ENCODE peak calls at places on chromosome 16, in five cellular contexts. H is GM12878, Y is K562, N is HepG2, U is H1. G is an unnamed sample.

GRCh38 chr16:7513429-7513828 is 180.8 kb downstream of the RBFOX1 start:
- DNase-seq in H (no peak), U (peak), Y (peak), N (peak), G (peak)

GRCh38 chr16:79079656-79080420 is 520.7 kb downstream of the MAF start:
- DNase-seq in Y (no peak), H (no peak), N (no peak), U (no peak), G (no peak)

GRCh38 chr16:57265850-57266530 is 18.5 kb downstream of the PLLP start:
- DNase-seq in N (no peak), Y (peak), U (no peak), H (no peak), G (peak)

GRCh38 chr16:89860747-89861304 is 12.6 kb upstream of the TCF25 start:
- DNase-seq in H (no peak), U (peak), Y (peak), N (peak), G (peak)

GRCh38 chr16:265711-266110 is 10.0 kb downstream of the RGS11 start:
- DNase-seq in N (no peak), H (no peak), U (no peak), Y (no peak), G (peak)

GRCh38 chr16:19522369-19523159 is 666 bp upstream of the GDE1 start:
- DNase-seq in H (no peak), N (no peak), U (no peak), Y (no peak), G (no peak)

GRCh38 chr16:27253526-27253930 is 15.0 kb downstream of the NSMCE1 start:
- DNase-seq in Y (no peak), H (no peak), N (no peak), U (no peak), G (no peak)

GRCh38 chr16:73124097-73124652 is 76.2 kb upstream of the ZFHX3 start:
- DNase-seq in Y (no peak), U (no peak), H (no peak), N (no peak), G (no peak)

GRCh38 chr16:4886151-4886550 is 38.9 kb downstream of the UBN1 start:
- DNase-seq in H (no peak), Y (peak), N (no peak), U (no peak), G (no peak)

GRCh38 chr16:77624085-77624484 is 98.2 kb upstream of the NUDT7 start:
- DNase-seq in Y (no peak), U (no peak), N (no peak), H (no peak), G (no peak)

GRCh38 chr16:72372082-72372615 is 200.2 kb upstream of the PMFBP1 start:
- DNase-seq in Y (no peak), N (no peak), H (no peak), U (no peak), G (no peak)

GRCh38 chr16:57203451-57203850 is 17.3 kb downstream of the RSPRY1 start:
- DNase-seq in Y (no peak), N (no peak), H (no peak), U (no peak), G (no peak)

GRCh38 chr16:19945934-19946333 is 61.3 kb upstream of the GPRC5B start:
- DNase-seq in N (no peak), Y (no peak), U (no peak), H (no peak), G (no peak)

GRCh38 chr16:82755570-82756282 is 129.0 kb downstream of the CDH13 start:
- DNase-seq in U (no peak), H (no peak), N (no peak), Y (peak), G (no peak)

DNA sequence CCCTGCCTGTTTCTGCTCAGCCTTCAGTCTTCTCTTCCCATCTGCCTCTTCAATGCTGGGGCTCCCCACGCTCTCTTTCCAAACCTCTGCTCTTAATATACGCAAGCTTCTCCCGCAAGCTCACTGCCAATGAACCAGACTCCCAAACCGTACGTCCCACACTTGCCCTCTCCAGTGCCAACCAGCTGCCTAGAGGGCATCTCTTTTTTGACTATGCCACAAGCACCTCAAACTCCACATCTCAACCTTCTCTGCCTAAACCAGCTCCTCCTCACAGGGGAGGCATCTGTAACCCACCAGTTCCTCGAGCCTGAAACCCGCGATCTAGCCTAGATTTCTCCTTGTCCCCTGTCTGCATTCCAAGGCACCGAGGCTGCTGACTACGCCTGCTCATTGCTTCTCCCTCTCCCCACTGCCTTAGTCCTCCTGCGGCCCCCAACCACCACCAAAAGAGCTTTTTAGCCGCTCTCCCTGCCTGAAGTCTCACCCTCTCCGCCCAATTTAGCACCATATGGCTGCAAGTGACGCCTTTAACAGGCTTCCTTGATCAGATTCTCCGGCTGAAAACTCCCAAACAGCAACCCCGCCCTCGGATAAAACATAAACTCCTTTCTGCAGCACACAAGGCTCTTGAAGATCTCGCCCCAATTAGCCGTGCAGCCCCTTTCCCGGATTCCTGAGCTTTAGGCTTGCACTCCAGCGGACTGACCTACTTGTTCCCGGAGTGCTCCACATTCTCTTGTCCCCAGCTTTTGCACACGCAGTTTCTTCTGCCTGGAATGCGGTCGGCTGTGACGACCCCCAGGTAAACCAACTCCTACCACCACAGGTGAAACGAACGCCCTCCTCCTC is 1.5 kb downstream of the GGA2 start:
- DNase-seq in H (no peak), N (no peak), U (peak), Y (no peak), G (no peak)
- TF ChIP-seq TAF1 in H (no peak), N (no peak), U (peak), Y (no peak), G (no peak)

GRCh38 chr16:88015806-88016140 is 64.5 kb downstream of the BANP start:
- DNase-seq in H (no peak), U (no peak), N (no peak), Y (no peak), G (no peak)

GRCh38 chr16:88013091-88013609 is 61.9 kb downstream of the BANP start:
- DNase-seq in H (no peak), U (no peak), Y (no peak), N (no peak), G (no peak)

GRCh38 chr16:88013766-88014165 is 62.5 kb downstream of the BANP start:
- DNase-seq in U (no peak), N (no peak), Y (no peak), H (no peak), G (no peak)

GRCh38 chr16:88014954-88015805 is 63.9 kb downstream of the BANP start:
- DNase-seq in U (no peak), N (no peak), H (no peak), Y (no peak), G (no peak)

GRCh38 chr16:88014201-88014781 is 63.1 kb downstream of the BANP start:
- DNase-seq in U (no peak), Y (no peak), H (no peak), N (peak), G (no peak)
- H3K4me2 ChIP-seq in U (no peak), Y (no peak), H (no peak), N (no peak), G (no peak)

DNA sequence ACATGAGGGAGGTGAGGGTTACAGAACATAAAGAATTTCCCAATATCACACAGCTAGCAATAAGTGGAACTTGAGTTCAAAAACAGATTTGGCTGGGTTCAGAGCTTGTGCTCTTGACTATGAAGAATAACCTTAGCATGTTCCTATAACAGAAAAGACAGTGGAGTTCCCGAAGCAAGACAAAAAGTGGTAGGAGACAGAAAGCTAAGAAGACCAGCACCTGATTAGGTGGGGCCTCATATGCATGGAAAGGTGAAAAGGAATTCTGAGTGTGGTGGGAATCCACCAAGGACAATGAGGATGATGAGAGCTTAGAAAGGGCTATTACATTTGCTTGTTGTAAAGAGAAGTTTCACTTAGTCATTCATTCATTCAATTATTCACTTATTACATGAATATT is 26.6 kb upstream of the CDYL2 start:
- DNase-seq in N (no peak), U (no peak), Y (no peak), H (no peak), G (no peak)
- TF ChIP-seq TAF1 in N (no peak), U (no peak), Y (no peak), H (no peak), G (no peak)

GRCh38 chr16:87832759-87833502 is 36.4 kb downstream of the SLC7A5 start:
- DNase-seq in U (no peak), N (no peak), Y (no peak), H (no peak), G (no peak)

GRCh38 chr16:87834668-87835473 is 34.4 kb downstream of the SLC7A5 start:
- DNase-seq in Y (peak), N (no peak), U (no peak), H (no peak), G (peak)

GRCh38 chr16:87832137-87832527 is 37.2 kb downstream of the SLC7A5 start:
- DNase-seq in Y (no peak), N (no peak), H (no peak), U (no peak), G (no peak)

GRCh38 chr16:87834015-87834667 is 35.2 kb downstream of the SLC7A5 start:
- DNase-seq in H (no peak), U (no peak), N (no peak), Y (no peak), G (no peak)

DNA sequence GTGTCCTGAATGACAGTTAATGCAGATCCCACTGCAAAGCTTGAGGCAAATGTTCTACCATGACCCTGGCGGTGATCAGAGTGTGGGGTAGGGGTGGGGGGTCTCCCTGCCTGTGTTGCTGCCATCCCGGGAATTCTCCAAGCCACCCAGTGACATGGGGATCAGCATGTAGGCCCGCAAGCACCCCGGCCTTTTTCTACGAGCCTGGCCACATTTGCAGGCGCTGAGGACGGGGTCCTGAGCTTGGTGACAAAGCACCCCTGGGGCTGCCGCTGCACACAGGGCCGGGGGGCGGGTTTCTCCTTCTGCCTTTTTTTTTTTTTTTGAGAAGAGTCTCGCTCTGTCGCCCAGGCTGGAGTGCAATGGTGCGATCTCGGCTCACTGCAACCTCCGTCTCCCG is 35.8 kb downstream of the SLC7A5 start:
- DNase-seq in U (no peak), Y (no peak), N (no peak), H (no peak), G (no peak)
- H3K4me2 ChIP-seq in U (no peak), Y (no peak), N (no peak), H (no peak), G (no peak)

DNA sequence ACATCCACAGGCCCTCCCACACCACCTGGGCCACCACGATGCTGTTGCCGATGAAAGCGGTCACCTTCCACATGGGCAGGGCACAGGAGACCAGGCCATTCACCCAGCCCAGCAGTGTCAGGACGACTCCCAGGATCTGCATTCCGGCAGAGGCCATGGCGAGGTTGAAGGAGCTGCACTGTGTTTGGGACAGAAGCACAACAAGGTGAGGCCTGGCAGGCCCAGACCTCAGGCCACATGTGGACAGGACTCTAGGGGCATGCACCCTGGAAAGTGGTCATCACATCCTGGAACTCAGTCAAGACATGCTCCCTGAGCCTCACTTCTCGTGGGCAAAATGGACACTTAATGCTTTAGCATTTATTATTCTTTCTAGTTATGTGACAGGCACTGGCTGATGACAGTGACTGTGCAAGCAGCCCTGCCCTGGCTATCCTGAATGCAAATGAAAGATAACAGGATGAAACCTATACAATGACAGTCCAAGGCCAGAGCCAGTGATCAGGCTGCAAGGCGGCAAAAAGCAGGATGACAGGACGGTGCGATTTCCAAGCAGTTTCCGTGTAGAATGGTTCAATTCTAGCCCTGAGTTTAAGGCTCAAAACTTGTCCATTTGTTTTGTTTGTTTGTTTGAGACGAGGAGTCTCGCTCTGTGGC is 2.0 kb downstream of the CLDN6 start:
- DNase-seq in U (no peak), Y (peak), N (no peak), H (no peak), G (no peak)
- TF ChIP-seq TAF1 in U (no peak), Y (no peak), N (no peak), H (no peak), G (no peak)

GRCh38 chr16:3346041-3346440 is 9.6 kb upstream of the OR2C1 start:
- DNase-seq in Y (no peak), H (no peak), N (no peak), U (no peak), G (no peak)

GRCh38 chr16:3347586-3347985 is 8.1 kb upstream of the OR2C1 start:
- DNase-seq in U (no peak), N (no peak), Y (no peak), H (no peak), G (no peak)

GRCh38 chr16:3349175-3349574 is 6.5 kb upstream of the OR2C1 start:
- DNase-seq in H (no peak), Y (no peak), U (no peak), N (no peak), G (peak)

DNA sequence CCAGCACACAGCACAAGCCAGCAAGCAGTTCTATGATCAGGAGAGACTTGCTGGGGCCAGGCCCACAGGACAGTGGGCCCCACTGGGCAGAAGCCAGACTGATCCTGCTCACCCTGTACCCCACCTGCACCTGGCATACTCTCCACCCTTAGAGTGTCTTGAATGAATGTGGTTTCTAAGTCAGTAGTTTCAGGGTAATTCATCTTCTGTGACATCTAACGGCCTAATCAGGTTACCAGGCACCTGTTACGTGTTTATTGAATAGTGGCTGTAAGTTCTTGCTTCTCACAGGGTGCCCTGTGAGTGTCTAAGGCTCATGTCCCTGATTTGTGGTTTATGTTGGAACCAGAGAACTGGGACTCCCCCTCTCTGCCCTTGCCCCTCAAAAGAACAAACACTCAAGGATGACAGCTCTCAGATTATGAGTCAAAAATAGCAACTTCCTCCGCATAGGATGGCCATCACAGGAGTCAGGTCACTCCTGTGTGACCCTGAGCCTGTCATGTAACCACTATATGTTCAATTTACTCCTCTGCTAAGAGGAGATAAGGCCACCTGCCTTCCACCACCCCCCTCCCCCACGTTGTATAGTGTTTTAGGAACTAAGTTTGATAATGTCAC is 7.0 kb upstream of the OR2C1 start:
- DNase-seq in Y (peak), H (peak), N (no peak), U (no peak), G (no peak)
- H3K4me2 ChIP-seq in Y (peak), H (no peak), N (no peak), U (no peak), G (no peak)

GRCh38 chr16:84911490-84912216 is 91.9 kb downstream of the CRISPLD2 start:
- DNase-seq in Y (no peak), H (no peak), N (no peak), U (no peak), G (no peak)

GRCh38 chr16:84913315-84913714 is 93.5 kb downstream of the CRISPLD2 start:
- DNase-seq in U (no peak), H (no peak), Y (peak), N (no peak), G (peak)

GRCh38 chr16:84916850-84917249 is 94.5 kb downstream of the ZDHHC7 start:
- DNase-seq in H (no peak), N (no peak), U (no peak), Y (no peak), G (no peak)

GRCh38 chr16:84916156-84916555 is 95.2 kb downstream of the ZDHHC7 start:
- DNase-seq in U (no peak), N (no peak), Y (no peak), H (no peak), G (no peak)

DNA sequence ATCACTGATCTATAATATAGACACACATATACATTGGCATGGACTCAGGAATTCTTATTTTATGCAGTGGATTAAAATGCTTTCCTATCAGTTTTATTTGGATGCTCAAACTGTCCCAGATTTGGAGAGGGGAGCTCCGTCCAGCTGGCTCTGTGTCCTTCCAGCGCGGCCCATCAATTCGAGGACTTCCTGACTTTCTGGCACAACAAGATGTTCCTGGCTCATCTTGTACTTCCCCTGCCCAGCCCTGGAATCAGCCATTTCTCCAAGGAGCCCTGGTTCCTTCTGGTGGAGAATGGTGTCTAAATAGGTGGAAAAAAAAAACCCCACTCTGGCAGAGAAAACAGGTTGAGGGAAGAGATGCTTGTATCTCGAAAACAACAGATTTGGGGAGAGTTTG is 94.5 kb downstream of the CRISPLD2 start:
- DNase-seq in N (no peak), Y (no peak), U (no peak), H (no peak), G (no peak)
- TF ChIP-seq TAF1 in N (no peak), Y (no peak), U (no peak), H (no peak), G (no peak)

GRCh38 chr16:1765826-1766225 is 5.5 kb downstream of the NME3 start:
- DNase-seq in U (no peak), Y (no peak), N (no peak), H (no peak), G (no peak)

GRCh38 chr16:1762879-1763520 is 8.3 kb downstream of the NME3 start:
- DNase-seq in U (no peak), N (no peak), H (no peak), Y (peak), G (no peak)

GRCh38 chr16:1764971-1765370 is 6.4 kb downstream of the NME3 start:
- DNase-seq in H (no peak), Y (no peak), U (no peak), N (no peak), G (no peak)

GRCh38 chr16:1762196-1762878 is 9.0 kb downstream of the NME3 start:
- DNase-seq in N (no peak), Y (no peak), H (no peak), U (no peak), G (no peak)

DNA sequence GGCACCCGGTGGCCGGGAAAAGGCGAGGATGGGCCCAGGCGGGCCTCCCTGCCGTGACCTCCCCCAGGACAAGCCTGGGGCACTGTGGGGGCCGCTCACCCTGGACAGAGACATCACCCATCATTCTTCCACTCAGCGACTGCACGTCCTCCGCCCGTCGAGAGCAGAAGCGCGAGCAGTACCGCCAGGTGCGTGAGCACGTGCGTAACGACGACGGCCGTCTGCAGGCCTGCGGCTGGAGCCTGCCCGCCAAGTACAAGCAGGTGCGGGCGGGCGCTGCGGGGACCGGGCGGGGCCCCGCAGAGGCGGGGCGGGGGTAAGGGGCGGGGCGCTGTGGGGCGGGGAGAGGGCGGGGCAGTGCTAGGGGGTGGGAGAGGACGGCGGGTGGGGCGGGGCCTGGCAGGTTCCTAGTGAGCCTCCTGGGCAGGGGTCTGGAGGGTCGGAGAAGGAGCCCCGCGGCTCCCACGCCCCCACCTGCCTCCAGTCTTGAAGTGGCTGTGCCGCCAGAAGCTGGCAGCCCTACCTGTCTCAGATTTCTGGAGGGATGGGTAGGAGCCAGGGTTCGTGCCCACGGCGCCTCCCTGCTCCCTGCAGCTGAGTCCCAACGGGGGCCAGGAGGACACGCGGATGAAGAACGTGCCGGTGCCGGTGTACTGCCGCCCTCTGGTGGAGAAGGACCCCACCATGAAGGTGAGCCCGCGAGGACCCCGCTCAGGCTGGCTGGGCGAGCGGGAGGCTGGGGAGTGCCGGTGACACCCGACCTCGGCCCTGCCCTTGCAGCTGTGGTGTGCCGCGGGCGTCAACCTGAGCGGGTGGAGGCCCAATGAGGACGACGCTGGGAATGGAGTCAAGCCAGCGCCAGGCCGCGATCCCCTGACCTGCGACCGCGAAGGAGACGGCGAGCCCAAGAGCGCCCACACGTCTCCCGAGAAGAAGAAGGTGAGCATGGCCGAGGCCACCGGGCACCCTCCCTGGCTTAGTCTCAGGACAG is 7.5 kb downstream of the NME3 start:
- DNase-seq in H (no peak), Y (peak), N (no peak), U (peak), G (peak)
- H3K4me2 ChIP-seq in H (no peak), Y (no peak), N (no peak), U (peak), G (no peak)

G was measured in SK-N-SH.